ENCODE peak calls at places on chromosomes 6 and 20, in six cellular contexts. L is adipocyte, D is BE2C, U is small intestine, I is SJSA1, F is tibial artery. S is an unnamed sample. For H3K4me1, the result is how much of the 10 kb centered on the place peaks cover.

GRCh38 chr6:106870069-106870468 is 104.5 kb downstream of the CD24 start:
- DNase-seq in D (no peak), L (peak), I (peak), U (no peak), F (no peak), S (no peak)

GRCh38 chr20:62606551-62607201 is 35.6 kb upstream of the SLCO4A1 start:
- DNase-seq in L (no peak), I (no peak), U (peak), F (no peak), D (peak), S (no peak)

GRCh38 chr6:125307964-125308615 is 6.3 kb upstream of the HDDC2 start:
- DNase-seq in D (no peak), L (no peak), F (no peak), U (peak), I (no peak), S (no peak)

GRCh38 chr6:36682328-36683144 is 4.0 kb downstream of the CDKN1A start:
- DNase-seq in U (peak), I (no peak), F (no peak), L (peak), D (no peak), S (no peak)

GRCh38 chr20:58717278-58718091 is 24.9 kb downstream of the NPEPL1 start:
- DNase-seq in I (no peak), F (no peak), U (no peak), L (no peak), D (peak), S (no peak)

GRCh38 chr20:48738399-48739304 is 89.1 kb downstream of the PREX1 start:
- DNase-seq in D (no peak), I (no peak), F (no peak), U (peak), L (no peak), S (no peak)

GRCh38 chr20:12466915-12467314 is 541.9 kb upstream of the SPTLC3 start:
- DNase-seq in L (no peak), F (no peak), U (no peak), I (no peak), D (no peak), S (no peak)

GRCh38 chr6:91376686-91377085 is 789.8 kb upstream of the MAP3K7 start:
- DNase-seq in I (no peak), U (peak), D (peak), L (no peak), F (no peak), S (no peak)

GRCh38 chr20:326645-327031 is 1.3 kb downstream of the SOX12 start:
- DNase-seq in U (no peak), L (peak), I (peak), F (no peak), D (peak), S (no peak)

GRCh38 chr6:132405143-132405915 is 4.1 kb upstream of the MOXD1 start:
- DNase-seq in L (no peak), D (no peak), F (no peak), U (no peak), I (peak), S (no peak)

GRCh38 chr6:144151010-144151727 is 852 bp downstream of the STX11 start:
- DNase-seq in D (no peak), F (no peak), U (peak), I (peak), L (peak), S (peak)

GRCh38 chr6:150634641-150635292 is 35.1 kb downstream of the PLEKHG1 start:
- DNase-seq in L (no peak), D (no peak), F (no peak), U (no peak), I (no peak), S (no peak)

GRCh38 chr6:169983651-169984050 is 232.2 kb downstream of the ERMARD start:
- DNase-seq in U (no peak), I (no peak), F (no peak), D (no peak), L (no peak), S (no peak)

GRCh38 chr6:150640556-150641206 is 41.0 kb downstream of the PLEKHG1 start:
- DNase-seq in D (no peak), F (no peak), U (peak), L (no peak), I (no peak), S (no peak)

GRCh38 chr20:1327241-1327653 is 1.7 kb downstream of the SDCBP2 start:
- DNase-seq in D (no peak), I (no peak), U (peak), L (peak), F (no peak), S (no peak)

GRCh38 chr6:33689148-33689494 is 22.4 kb downstream of the UQCC2 start:
- DNase-seq in U (no peak), L (no peak), D (no peak), I (no peak), F (no peak), S (no peak)

GRCh38 chr6:139161817-139162284 is 27.0 kb downstream of the HECA start:
- DNase-seq in I (no peak), F (no peak), D (no peak), L (no peak), U (peak), S (no peak)

GRCh38 chr20:6663751-6664388 is 103.6 kb upstream of the BMP2 start:
- DNase-seq in F (no peak), L (no peak), D (no peak), U (peak), I (no peak), S (no peak)

GRCh38 chr6:113856571-113857564 is at the start of gene MARCKS:
- DNase-seq in U (peak), D (peak), L (peak), I (peak), F (peak), S (peak)

GRCh38 chr6:45116714-45117410 is 211.3 kb upstream of the RUNX2 start:
- DNase-seq in U (no peak), I (peak), L (peak), F (no peak), D (no peak), S (no peak)

GRCh38 chr6:9140861-9141534 is 705.7 kb upstream of the SLC35B3 start:
- DNase-seq in D (no peak), F (no peak), U (no peak), I (no peak), L (peak), S (no peak)

GRCh38 chr6:138882369-138883017 is 86.6 kb downstream of the ECT2L start:
- DNase-seq in L (no peak), I (no peak), D (no peak), F (no peak), U (no peak), S (no peak)

DNA sequence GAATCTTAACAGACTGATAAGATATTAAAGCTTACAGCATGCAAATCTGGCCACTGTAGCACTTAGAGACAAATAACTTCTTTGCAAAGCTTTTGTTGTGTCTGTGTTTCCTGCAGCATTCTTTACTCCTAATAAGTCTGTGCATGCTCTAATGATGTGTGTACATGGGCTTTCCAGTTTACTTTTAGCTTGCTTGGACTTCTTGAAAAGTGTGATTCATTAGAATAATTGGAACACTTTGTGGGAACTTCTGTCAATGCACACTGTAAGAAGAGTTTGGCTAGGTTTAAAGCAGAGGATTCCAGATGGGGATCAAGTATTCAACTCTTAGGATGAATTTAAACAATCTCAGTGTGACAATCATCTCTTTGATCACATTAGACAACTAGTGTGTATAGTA is 22.1 kb upstream of the TINAG start:
- DNase-seq in I (no peak), D (no peak), F (no peak), U (no peak), L (no peak), S (no peak)
- H3K4me1 ChIP-seq in I (under half), D (under half), F (under half), U (under half), L (under half), S (under half)

GRCh38 chr20:47577271-47577670 is 75.6 kb downstream of the NCOA3 start:
- DNase-seq in D (no peak), F (no peak), I (no peak), L (no peak), U (no peak), S (no peak)
- H3K4me1 ChIP-seq in D (half or more), F (under half), I (under half), L (under half), U (under half), S (under half)

GRCh38 chr6:3419624-3420272 is 37.1 kb downstream of the SLC22A23 start:
- DNase-seq in U (peak), I (peak), F (no peak), L (peak), D (no peak), S (peak)
- H3K4me1 ChIP-seq in U (under half), I (under half), F (under half), L (under half), D (under half), S (half or more)

GRCh38 chr20:40435146-40435545 is 253.9 kb downstream of the MAFB start:
- DNase-seq in U (no peak), I (no peak), F (no peak), D (no peak), L (no peak), S (no peak)
- H3K4me1 ChIP-seq in U (under half), I (under half), F (under half), D (under half), L (under half), S (under half)

GRCh38 chr6:15906393-15906976 is 222.4 kb upstream of the MYLIP start:
- DNase-seq in F (no peak), I (no peak), U (no peak), D (no peak), L (no peak), S (no peak)
- H3K4me1 ChIP-seq in F (under half), I (under half), U (under half), D (under half), L (under half), S (under half)

DNA sequence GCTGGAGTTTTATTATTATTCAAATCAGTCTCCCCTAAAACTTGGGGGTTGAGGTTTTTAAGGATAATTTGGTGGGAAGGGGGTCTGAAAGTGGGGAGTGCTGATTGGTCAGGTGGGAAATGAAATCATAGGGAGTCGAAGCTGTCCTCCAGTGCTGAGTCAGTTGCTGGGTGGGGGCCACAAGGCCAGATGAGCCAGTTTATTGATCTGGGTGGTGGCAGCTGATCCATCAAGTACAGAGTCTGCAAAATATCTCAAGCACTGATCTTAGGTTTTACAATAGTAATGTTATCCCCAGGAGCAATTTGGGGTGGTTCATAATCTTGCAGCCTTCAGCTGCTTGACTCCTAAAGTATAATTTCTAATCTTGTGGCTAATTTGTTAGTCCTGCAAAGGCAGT is 146.0 kb upstream of the SPACA1 start:
- DNase-seq in U (peak), F (no peak), L (no peak), I (no peak), D (no peak), S (no peak)
- H3K4me1 ChIP-seq in U (under half), F (under half), L (under half), I (under half), D (under half), S (under half)

GRCh38 chr20:31694842-31695593 is 27.6 kb downstream of the BCL2L1 start:
- DNase-seq in L (no peak), I (no peak), D (no peak), U (no peak), F (no peak), S (no peak)
- H3K4me1 ChIP-seq in L (half or more), I (half or more), D (under half), U (under half), F (under half), S (half or more)

DNA sequence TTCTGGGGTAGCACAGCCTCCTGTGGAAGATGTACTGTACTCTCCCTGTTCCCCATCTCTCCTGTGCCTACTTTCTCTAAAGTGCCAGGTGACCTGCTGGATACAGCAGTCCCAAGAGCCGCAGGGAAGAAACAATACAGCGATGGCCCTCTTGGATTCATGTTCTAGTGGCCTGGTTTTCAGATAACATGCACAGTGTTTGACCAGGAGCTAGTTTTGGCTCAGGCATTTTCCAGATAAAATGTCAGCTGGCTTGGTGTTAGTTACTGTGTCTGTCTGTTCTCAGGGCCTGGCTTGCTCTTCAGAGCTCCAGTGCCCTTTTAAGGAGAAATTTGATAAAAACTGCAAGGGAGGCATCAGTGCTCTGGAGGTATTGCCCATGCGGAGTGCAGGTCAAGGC is 41.3 kb downstream of the GABRR2 start:
- DNase-seq in F (no peak), I (no peak), L (no peak), U (no peak), D (peak), S (no peak)
- H3K4me1 ChIP-seq in F (under half), I (under half), L (under half), U (under half), D (under half), S (under half)

GRCh38 chr6:80547827-80548226 is 441.4 kb downstream of the BCKDHB start:
- DNase-seq in I (peak), D (no peak), U (no peak), F (no peak), L (peak), S (no peak)
- H3K4me1 ChIP-seq in I (half or more), D (under half), U (under half), F (under half), L (under half), S (under half)

DNA sequence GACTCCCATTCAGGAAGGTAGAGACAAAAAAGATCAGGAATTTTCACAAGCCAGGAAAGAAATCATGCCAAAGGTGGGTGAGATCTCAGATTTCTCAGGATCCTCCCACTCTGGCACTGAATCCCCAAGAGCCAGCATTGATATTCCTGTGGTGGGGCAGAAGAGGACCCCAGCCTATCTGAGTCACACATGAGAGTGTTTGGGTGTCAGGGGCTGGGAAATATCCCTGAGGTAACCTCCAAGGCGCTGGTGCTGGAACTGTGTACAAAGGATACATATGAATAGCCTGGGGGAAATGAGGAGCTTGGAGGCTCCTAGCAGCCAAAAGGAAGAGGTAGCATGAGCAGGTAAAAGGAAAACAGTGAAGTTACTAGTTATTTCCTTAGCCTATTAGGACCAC is 369.4 kb downstream of the BTBD9 start:
- DNase-seq in I (no peak), L (no peak), F (no peak), D (no peak), U (no peak), S (no peak)
- H3K4me1 ChIP-seq in I (half or more), L (under half), F (under half), D (under half), U (under half), S (under half)

S was measured in Caco-2.